ENCODE peak calls at places on chromosome 1, in eight cellular contexts. One of them, this sample, is unnamed. For H3K4me1, the result is how much of the 10 kb centered on the place peaks cover.

GRCh38 chr1:161473363-161473762 is 31.9 kb upstream of the FCGR2A start:
- DNase-seq in CD8-positive, alpha-beta memory T cell: no peak
- DNase-seq in cardiac muscle cell: peak
- DNase-seq in PC-9: no peak
- DNase-seq in CD4-positive, CD25-positive, alpha-beta regulatory T cell: no peak
- DNase-seq in prostate gland: no peak
- DNase-seq in pancreas: no peak
- DNase-seq in lower lobe of right lung: no peak
- DNase-seq in this sample: peak

GRCh38 chr1:84171471-84171870 is 27.4 kb downstream of the PRKACB start:
- DNase-seq in prostate gland: no peak
- DNase-seq in cardiac muscle cell: no peak
- DNase-seq in pancreas: no peak
- DNase-seq in CD8-positive, alpha-beta memory T cell: no peak
- DNase-seq in CD4-positive, CD25-positive, alpha-beta regulatory T cell: no peak
- DNase-seq in lower lobe of right lung: no peak
- DNase-seq in PC-9: no peak
- DNase-seq in this sample: no peak

GRCh38 chr1:99005142-99005491 is 456 bp upstream of the PLPPR5 start:
- DNase-seq in cardiac muscle cell: peak
- DNase-seq in PC-9: no peak
- DNase-seq in CD4-positive, CD25-positive, alpha-beta regulatory T cell: no peak
- DNase-seq in lower lobe of right lung: no peak
- DNase-seq in prostate gland: no peak
- DNase-seq in CD8-positive, alpha-beta memory T cell: no peak
- DNase-seq in pancreas: no peak
- DNase-seq in this sample: peak

GRCh38 chr1:63662056-63662836 is 69.0 kb downstream of the PGM1 start:
- DNase-seq in lower lobe of right lung: no peak
- DNase-seq in CD4-positive, CD25-positive, alpha-beta regulatory T cell: no peak
- DNase-seq in CD8-positive, alpha-beta memory T cell: no peak
- DNase-seq in cardiac muscle cell: no peak
- DNase-seq in PC-9: peak
- DNase-seq in prostate gland: no peak
- DNase-seq in pancreas: peak
- DNase-seq in this sample: no peak

GRCh38 chr1:87805661-87806376 is 477.1 kb downstream of the LMO4 start:
- DNase-seq in pancreas: no peak
- DNase-seq in lower lobe of right lung: no peak
- DNase-seq in PC-9: peak
- DNase-seq in prostate gland: no peak
- DNase-seq in CD4-positive, CD25-positive, alpha-beta regulatory T cell: no peak
- DNase-seq in CD8-positive, alpha-beta memory T cell: no peak
- DNase-seq in cardiac muscle cell: no peak
- DNase-seq in this sample: peak

GRCh38 chr1:151060241-151061011 is at the start of gene MLLT11:
- DNase-seq in pancreas: no peak
- DNase-seq in CD8-positive, alpha-beta memory T cell: no peak
- DNase-seq in cardiac muscle cell: peak
- DNase-seq in lower lobe of right lung: no peak
- DNase-seq in PC-9: no peak
- DNase-seq in CD4-positive, CD25-positive, alpha-beta regulatory T cell: no peak
- DNase-seq in prostate gland: peak
- DNase-seq in this sample: peak

GRCh38 chr1:42689912-42690311 is 7.7 kb downstream of the YBX1 start:
- DNase-seq in PC-9: no peak
- DNase-seq in lower lobe of right lung: no peak
- DNase-seq in CD4-positive, CD25-positive, alpha-beta regulatory T cell: no peak
- DNase-seq in cardiac muscle cell: no peak
- DNase-seq in pancreas: no peak
- DNase-seq in CD8-positive, alpha-beta memory T cell: no peak
- DNase-seq in prostate gland: no peak
- DNase-seq in this sample: no peak

GRCh38 chr1:101371259-101371658 is 134.4 kb downstream of the S1PR1 start:
- DNase-seq in PC-9: peak
- DNase-seq in cardiac muscle cell: no peak
- DNase-seq in CD4-positive, CD25-positive, alpha-beta regulatory T cell: peak
- DNase-seq in CD8-positive, alpha-beta memory T cell: no peak
- DNase-seq in prostate gland: no peak
- DNase-seq in pancreas: no peak
- DNase-seq in lower lobe of right lung: no peak
- DNase-seq in this sample: no peak

GRCh38 chr1:113912594-113913311 is 7.6 kb downstream of the DCLRE1B start:
- DNase-seq in PC-9: no peak
- DNase-seq in cardiac muscle cell: no peak
- DNase-seq in prostate gland: no peak
- DNase-seq in pancreas: no peak
- DNase-seq in CD8-positive, alpha-beta memory T cell: no peak
- DNase-seq in CD4-positive, CD25-positive, alpha-beta regulatory T cell: no peak
- DNase-seq in lower lobe of right lung: no peak
- DNase-seq in this sample: peak

GRCh38 chr1:156666862-156667609 is 10.2 kb downstream of the NES start:
- DNase-seq in prostate gland: no peak
- DNase-seq in CD8-positive, alpha-beta memory T cell: no peak
- DNase-seq in PC-9: no peak
- DNase-seq in lower lobe of right lung: no peak
- DNase-seq in CD4-positive, CD25-positive, alpha-beta regulatory T cell: no peak
- DNase-seq in pancreas: no peak
- DNase-seq in cardiac muscle cell: no peak
- DNase-seq in this sample: no peak

GRCh38 chr1:156665539-156665938 is 11.7 kb downstream of the NES start:
- DNase-seq in pancreas: no peak
- DNase-seq in prostate gland: no peak
- DNase-seq in CD4-positive, CD25-positive, alpha-beta regulatory T cell: no peak
- DNase-seq in PC-9: no peak
- DNase-seq in lower lobe of right lung: no peak
- DNase-seq in cardiac muscle cell: no peak
- DNase-seq in CD8-positive, alpha-beta memory T cell: no peak
- DNase-seq in this sample: no peak

GRCh38 chr1:156663178-156663577 is 14.0 kb downstream of the NES start:
- DNase-seq in cardiac muscle cell: peak
- DNase-seq in CD4-positive, CD25-positive, alpha-beta regulatory T cell: no peak
- DNase-seq in lower lobe of right lung: no peak
- DNase-seq in CD8-positive, alpha-beta memory T cell: no peak
- DNase-seq in prostate gland: no peak
- DNase-seq in pancreas: no peak
- DNase-seq in PC-9: no peak
- DNase-seq in this sample: peak

GRCh38 chr1:156664046-156664948 is 12.9 kb downstream of the NES start:
- DNase-seq in lower lobe of right lung: no peak
- DNase-seq in prostate gland: no peak
- DNase-seq in pancreas: no peak
- DNase-seq in cardiac muscle cell: peak
- DNase-seq in CD8-positive, alpha-beta memory T cell: no peak
- DNase-seq in CD4-positive, CD25-positive, alpha-beta regulatory T cell: no peak
- DNase-seq in PC-9: no peak
- DNase-seq in this sample: no peak

DNA sequence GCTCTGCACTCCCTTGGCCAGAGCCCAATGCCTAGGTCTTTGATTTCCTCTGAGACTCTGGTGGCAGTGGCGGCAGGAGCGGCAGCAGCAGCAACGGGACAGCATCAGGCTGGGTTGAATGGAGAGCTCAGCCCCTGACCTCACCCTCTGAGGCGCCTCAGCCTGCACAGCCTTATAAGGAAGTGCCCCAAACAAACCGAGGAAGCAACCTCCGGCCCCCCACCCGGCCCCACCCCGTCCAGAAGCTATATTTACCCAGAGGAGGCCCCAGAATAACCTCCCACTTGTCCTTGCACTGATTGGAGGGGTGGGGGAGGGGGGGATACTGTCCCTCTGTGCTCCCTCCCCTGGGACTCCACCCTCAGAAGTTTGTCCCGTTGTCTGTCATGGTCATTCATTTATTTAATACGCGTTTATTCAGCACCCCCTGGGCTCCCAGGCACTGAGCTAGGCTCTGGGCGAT is 12.2 kb downstream of the NES start:
- DNase-seq in prostate gland: no peak
- DNase-seq in PC-9: no peak
- DNase-seq in cardiac muscle cell: peak
- DNase-seq in lower lobe of right lung: no peak
- DNase-seq in CD4-positive, CD25-positive, alpha-beta regulatory T cell: no peak
- DNase-seq in pancreas: no peak
- DNase-seq in CD8-positive, alpha-beta memory T cell: no peak
- DNase-seq in this sample: peak
- H3K4me3 ChIP-seq in prostate gland: no peak
- H3K4me3 ChIP-seq in PC-9: no peak
- H3K4me3 ChIP-seq in cardiac muscle cell: peak
- H3K4me3 ChIP-seq in lower lobe of right lung: no peak
- H3K4me3 ChIP-seq in CD4-positive, CD25-positive, alpha-beta regulatory T cell: no peak
- H3K4me3 ChIP-seq in pancreas: no peak
- H3K4me3 ChIP-seq in CD8-positive, alpha-beta memory T cell: no peak
- H3K4me3 ChIP-seq in this sample: no peak

DNA sequence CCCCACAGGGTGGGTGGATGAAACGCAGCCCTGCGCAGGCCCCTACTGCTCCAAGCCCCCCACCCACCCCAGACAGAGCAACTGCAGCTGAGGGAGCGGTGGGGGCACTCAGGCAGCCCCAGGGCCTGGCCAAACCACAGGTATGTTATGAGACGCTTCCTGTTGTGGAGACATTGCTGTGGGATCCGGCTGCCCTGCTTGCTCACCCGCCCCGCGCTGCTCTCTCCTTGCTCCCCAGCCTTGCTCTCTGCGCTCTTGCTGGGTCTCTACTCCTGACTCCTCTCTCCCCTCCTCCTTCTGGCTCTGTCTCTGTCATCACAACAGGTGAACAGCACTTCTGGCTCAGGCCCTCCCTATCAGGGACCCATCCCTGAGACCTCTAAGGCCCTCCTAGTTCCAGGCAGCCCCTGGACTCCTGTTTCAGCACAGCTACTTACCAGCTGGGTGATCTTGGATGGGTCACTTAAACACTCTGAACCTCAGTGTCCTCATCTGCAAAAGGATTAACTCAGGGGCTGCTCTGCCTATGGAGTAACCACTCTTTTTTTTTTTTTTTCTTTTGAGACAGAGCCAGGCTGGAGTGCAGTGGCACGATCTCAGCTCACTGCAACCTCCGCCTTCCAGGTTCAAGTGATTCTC is 15.9 kb downstream of the COL8A2 start:
- DNase-seq in pancreas: no peak
- DNase-seq in cardiac muscle cell: no peak
- DNase-seq in CD4-positive, CD25-positive, alpha-beta regulatory T cell: peak
- DNase-seq in CD8-positive, alpha-beta memory T cell: peak
- DNase-seq in PC-9: peak
- DNase-seq in prostate gland: peak
- DNase-seq in lower lobe of right lung: no peak
- DNase-seq in this sample: peak
- H3K27ac ChIP-seq in pancreas: no peak
- H3K27ac ChIP-seq in cardiac muscle cell: no peak
- H3K27ac ChIP-seq in CD4-positive, CD25-positive, alpha-beta regulatory T cell: no peak
- H3K27ac ChIP-seq in CD8-positive, alpha-beta memory T cell: no peak
- H3K27ac ChIP-seq in PC-9: no peak
- H3K27ac ChIP-seq in prostate gland: no peak
- H3K27ac ChIP-seq in lower lobe of right lung: no peak
- H3K27ac ChIP-seq in this sample: peak

GRCh38 chr1:36754366-36754765 is 271.7 kb upstream of the CSF3R start:
- DNase-seq in cardiac muscle cell: no peak
- DNase-seq in CD4-positive, CD25-positive, alpha-beta regulatory T cell: no peak
- DNase-seq in pancreas: no peak
- DNase-seq in lower lobe of right lung: no peak
- DNase-seq in PC-9: no peak
- DNase-seq in CD8-positive, alpha-beta memory T cell: no peak
- DNase-seq in prostate gland: no peak
- DNase-seq in this sample: no peak

GRCh38 chr1:36752431-36752830 is 269.7 kb upstream of the CSF3R start:
- DNase-seq in CD4-positive, CD25-positive, alpha-beta regulatory T cell: no peak
- DNase-seq in pancreas: no peak
- DNase-seq in prostate gland: no peak
- DNase-seq in PC-9: no peak
- DNase-seq in cardiac muscle cell: no peak
- DNase-seq in lower lobe of right lung: no peak
- DNase-seq in CD8-positive, alpha-beta memory T cell: no peak
- DNase-seq in this sample: no peak

GRCh38 chr1:36751525-36751924 is 268.8 kb upstream of the CSF3R start:
- DNase-seq in CD4-positive, CD25-positive, alpha-beta regulatory T cell: no peak
- DNase-seq in cardiac muscle cell: no peak
- DNase-seq in PC-9: peak
- DNase-seq in CD8-positive, alpha-beta memory T cell: no peak
- DNase-seq in prostate gland: no peak
- DNase-seq in lower lobe of right lung: no peak
- DNase-seq in pancreas: no peak
- DNase-seq in this sample: no peak

GRCh38 chr1:36753451-36753850 is 270.7 kb upstream of the CSF3R start:
- DNase-seq in cardiac muscle cell: no peak
- DNase-seq in PC-9: no peak
- DNase-seq in prostate gland: no peak
- DNase-seq in CD8-positive, alpha-beta memory T cell: no peak
- DNase-seq in pancreas: no peak
- DNase-seq in CD4-positive, CD25-positive, alpha-beta regulatory T cell: no peak
- DNase-seq in lower lobe of right lung: no peak
- DNase-seq in this sample: no peak

DNA sequence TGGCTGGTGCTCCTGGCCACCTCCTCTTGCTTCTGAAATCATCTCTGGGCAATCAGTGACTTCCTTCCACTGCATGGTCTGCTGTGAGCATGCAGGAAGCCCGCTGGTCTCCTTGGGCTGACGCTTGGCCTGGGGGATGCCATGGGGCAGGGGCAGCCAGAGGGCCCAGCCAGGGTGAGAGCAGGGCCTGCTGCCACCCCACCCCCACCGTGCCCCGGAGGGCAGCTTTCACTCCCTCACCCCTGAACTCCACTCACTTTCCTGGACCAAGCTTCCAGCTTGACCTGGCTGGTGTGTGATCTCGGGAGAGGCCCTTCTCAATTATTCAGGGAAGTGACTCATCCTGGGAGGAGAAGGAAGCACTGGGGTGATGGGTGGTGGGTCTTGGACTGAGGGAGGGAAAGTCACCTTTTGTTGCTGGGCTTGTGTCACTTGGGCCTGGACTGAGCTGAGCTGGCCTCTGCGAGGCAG is 270.2 kb upstream of the CSF3R start:
- DNase-seq in cardiac muscle cell: no peak
- DNase-seq in CD4-positive, CD25-positive, alpha-beta regulatory T cell: no peak
- DNase-seq in prostate gland: no peak
- DNase-seq in pancreas: no peak
- DNase-seq in PC-9: peak
- DNase-seq in CD8-positive, alpha-beta memory T cell: no peak
- DNase-seq in lower lobe of right lung: no peak
- DNase-seq in this sample: no peak
- H3K4me1 ChIP-seq in cardiac muscle cell: under half
- H3K4me1 ChIP-seq in CD4-positive, CD25-positive, alpha-beta regulatory T cell: under half
- H3K4me1 ChIP-seq in prostate gland: under half
- H3K4me1 ChIP-seq in pancreas: under half
- H3K4me1 ChIP-seq in PC-9: under half
- H3K4me1 ChIP-seq in CD8-positive, alpha-beta memory T cell: under half
- H3K4me1 ChIP-seq in lower lobe of right lung: under half
- H3K4me1 ChIP-seq in this sample: under half

GRCh38 chr1:149844096-149844495 is 55.3 kb upstream of the BOLA1 start:
- DNase-seq in CD8-positive, alpha-beta memory T cell: no peak
- DNase-seq in prostate gland: peak
- DNase-seq in pancreas: peak
- DNase-seq in lower lobe of right lung: no peak
- DNase-seq in cardiac muscle cell: no peak
- DNase-seq in PC-9: peak
- DNase-seq in CD4-positive, CD25-positive, alpha-beta regulatory T cell: peak
- DNase-seq in this sample: peak
- H3K4me3 ChIP-seq in CD8-positive, alpha-beta memory T cell: peak
- H3K4me3 ChIP-seq in prostate gland: peak
- H3K4me3 ChIP-seq in pancreas: peak
- H3K4me3 ChIP-seq in lower lobe of right lung: peak
- H3K4me3 ChIP-seq in cardiac muscle cell: peak
- H3K4me3 ChIP-seq in PC-9: peak
- H3K4me3 ChIP-seq in CD4-positive, CD25-positive, alpha-beta regulatory T cell: peak
- H3K4me3 ChIP-seq in this sample: peak

GRCh38 chr1:164589408-164589807 is 30.4 kb downstream of the PBX1 start:
- DNase-seq in CD4-positive, CD25-positive, alpha-beta regulatory T cell: no peak
- DNase-seq in CD8-positive, alpha-beta memory T cell: no peak
- DNase-seq in lower lobe of right lung: no peak
- DNase-seq in pancreas: no peak
- DNase-seq in prostate gland: no peak
- DNase-seq in cardiac muscle cell: no peak
- DNase-seq in PC-9: no peak
- DNase-seq in this sample: no peak
- H3K27ac ChIP-seq in CD4-positive, CD25-positive, alpha-beta regulatory T cell: no peak
- H3K27ac ChIP-seq in CD8-positive, alpha-beta memory T cell: no peak
- H3K27ac ChIP-seq in lower lobe of right lung: peak
- H3K27ac ChIP-seq in pancreas: peak
- H3K27ac ChIP-seq in prostate gland: peak
- H3K27ac ChIP-seq in cardiac muscle cell: peak
- H3K27ac ChIP-seq in PC-9: no peak
- H3K27ac ChIP-seq in this sample: peak